ENCODE peak calls at places on chromosome 11, in nine cellular contexts. N, F, M, A, W, G, J, V and K are unnamed samples.

GRCh38 chr11:92830382-92831148 is 138.9 kb upstream of the MTNR1B start:
- DNase-seq in N (no peak), F (no peak), M (no peak), A (no peak), W (no peak), G (no peak), J (no peak), V (no peak), K (no peak)

GRCh38 chr11:122742350-122742749 is 86.8 kb downstream of the UBASH3B start:
- DNase-seq in N (no peak), F (no peak), M (no peak), A (no peak), W (peak), G (no peak), J (no peak), V (no peak), K (no peak)

GRCh38 chr11:113994077-113994954 is 19.4 kb downstream of the HTR3A start:
- DNase-seq in N (no peak), F (peak), M (no peak), A (no peak), W (peak), G (no peak), J (peak), V (no peak), K (peak)

GRCh38 chr11:16630651-16631050 is 107.8 kb upstream of the C11orf58 start:
- DNase-seq in N (no peak), F (no peak), M (no peak), A (no peak), W (no peak), G (no peak), J (no peak), V (no peak), K (no peak)

GRCh38 chr11:44030276-44030932 is 17.4 kb upstream of the ACCSL start:
- DNase-seq in N (no peak), F (no peak), M (peak), A (no peak), W (no peak), G (no peak), J (no peak), V (no peak), K (no peak)

GRCh38 chr11:28836285-28837081 is 728.3 kb downstream of the METTL15 start:
- DNase-seq in N (peak), F (no peak), M (peak), A (no peak), W (peak), G (peak), J (no peak), V (no peak), K (no peak)

GRCh38 chr11:74822187-74822586 is 73.5 kb downstream of the RNF169 start:
- DNase-seq in N (peak), F (no peak), M (no peak), A (peak), W (no peak), G (no peak), J (no peak), V (no peak), K (no peak)

GRCh38 chr11:9893474-9893873 is 229.6 kb downstream of the SWAP70 start:
- DNase-seq in N (no peak), F (no peak), M (no peak), A (no peak), W (no peak), G (no peak), J (no peak), V (no peak), K (no peak)

GRCh38 chr11:90250970-90251369 is 28.1 kb upstream of the CHORDC1 start:
- DNase-seq in N (no peak), F (no peak), M (no peak), A (no peak), W (no peak), G (no peak), J (no peak), V (no peak), K (no peak)

GRCh38 chr11:104602643-104603042 is 295.6 kb downstream of the CASP12 start:
- DNase-seq in N (no peak), F (no peak), M (no peak), A (no peak), W (no peak), G (no peak), J (no peak), V (no peak), K (no peak)

GRCh38 chr11:118953265-118953664 is 2.8 kb upstream of the UPK2 start:
- DNase-seq in N (no peak), F (no peak), M (no peak), A (no peak), W (no peak), G (no peak), J (no peak), V (no peak), K (no peak)

GRCh38 chr11:43278302-43278956 is 33.4 kb upstream of the API5 start:
- DNase-seq in N (no peak), F (no peak), M (peak), A (no peak), W (peak), G (peak), J (no peak), V (no peak), K (no peak)

GRCh38 chr11:46361283-46362145 is 14.3 kb downstream of the DGKZ start:
- DNase-seq in N (no peak), F (peak), M (no peak), A (no peak), W (no peak), G (no peak), J (peak), V (peak), K (peak)

GRCh38 chr11:9574556-9574805 is 1.0 kb downstream of the WEE1 start:
- DNase-seq in N (no peak), F (no peak), M (no peak), A (no peak), W (no peak), G (no peak), J (no peak), V (no peak), K (no peak)

GRCh38 chr11:13538044-13538443 is 42.2 kb upstream of the PTH start:
- DNase-seq in N (no peak), F (no peak), M (no peak), A (no peak), W (no peak), G (no peak), J (no peak), V (no peak), K (no peak)

GRCh38 chr11:125408281-125408680 is 87.8 kb downstream of the FEZ1 start:
- DNase-seq in N (no peak), F (no peak), M (no peak), A (no peak), W (no peak), G (no peak), J (no peak), V (no peak), K (no peak)